ENCODE peak calls at places on chromosomes 11 and 22, in nine cellular contexts. R is GM12865, P is HFF-Myc, U is IMR-90, N is A549, O is colonic mucosa, G is cardiac muscle cell, I is thoracic aorta, S is type B pancreatic cell. V is an unnamed sample.

GRCh38 chr11:102318469-102318868 is 1.2 kb downstream of the BIRC3 start:
- DNase-seq in N (peak; percentile 79), P (no peak), R (peak; percentile 70), S (no peak), O (no peak), G (no peak), I (no peak), U (peak; percentile 48), V (no peak)

GRCh38 chr11:10298342-10298741 is 4.3 kb upstream of the SBF2 start:
- DNase-seq in P (no peak), S (no peak), R (peak; percentile 92), G (peak; percentile 80), O (no peak), N (peak; percentile 36), I (no peak), U (peak; percentile 98), V (no peak)

GRCh38 chr11:100727410-100727809 is 40.3 kb downstream of the ARHGAP42 start:
- DNase-seq in G (peak; percentile 27), I (no peak), R (no peak), N (no peak), U (no peak), O (no peak), P (no peak), S (no peak), V (no peak)

GRCh38 chr11:11961399-11962028 is 46.9 kb downstream of the DKK3 start:
- DNase-seq in U (no peak), S (no peak), O (no peak), G (no peak), R (no peak), P (no peak), I (no peak), N (no peak), V (no peak)

GRCh38 chr11:22792497-22792896 is 37.1 kb downstream of the SVIP start:
- DNase-seq in R (no peak), U (peak; percentile 86), S (no peak), I (no peak), G (peak; percentile 82), P (no peak), N (peak; percentile 69), O (no peak), V (no peak)

GRCh38 chr11:79678780-79679468 is 238.1 kb upstream of the TENM4 start:
- DNase-seq in S (no peak), G (no peak), U (no peak), P (no peak), O (no peak), R (no peak), N (no peak), I (no peak), V (no peak)

GRCh38 chr11:19199766-19200165 is 2.0 kb downstream of the CSRP3 start:
- DNase-seq in S (no peak), P (no peak), G (peak; percentile 33), R (no peak), U (no peak), I (no peak), N (no peak), O (no peak), V (no peak)

GRCh38 chr11:117461396-117462182 is 133.9 kb downstream of the CEP164 start:
- DNase-seq in N (no peak), U (no peak), S (no peak), G (no peak), I (no peak), R (no peak), O (no peak), P (no peak), V (no peak)

GRCh38 chr22:42350373-42350772 is 79.9 kb upstream of the TCF20 start:
- DNase-seq in S (no peak), R (no peak), G (no peak), P (no peak), N (no peak), I (no peak), O (no peak), U (no peak), V (no peak)

GRCh38 chr22:42357634-42358296 is 74.4 kb downstream of the NFAM1 start:
- DNase-seq in P (no peak), S (no peak), N (no peak), I (no peak), O (no peak), R (no peak), G (no peak), U (no peak), V (no peak)

GRCh38 chr22:42357221-42357620 is 75.0 kb downstream of the NFAM1 start:
- DNase-seq in G (no peak), O (no peak), I (no peak), R (no peak), N (no peak), U (no peak), P (no peak), S (no peak), V (no peak)

GRCh38 chr22:42356547-42356946 is 75.7 kb downstream of the NFAM1 start:
- DNase-seq in N (no peak), G (no peak), S (no peak), P (no peak), U (no peak), R (peak; percentile 56), I (no peak), O (no peak), V (no peak)

DNA sequence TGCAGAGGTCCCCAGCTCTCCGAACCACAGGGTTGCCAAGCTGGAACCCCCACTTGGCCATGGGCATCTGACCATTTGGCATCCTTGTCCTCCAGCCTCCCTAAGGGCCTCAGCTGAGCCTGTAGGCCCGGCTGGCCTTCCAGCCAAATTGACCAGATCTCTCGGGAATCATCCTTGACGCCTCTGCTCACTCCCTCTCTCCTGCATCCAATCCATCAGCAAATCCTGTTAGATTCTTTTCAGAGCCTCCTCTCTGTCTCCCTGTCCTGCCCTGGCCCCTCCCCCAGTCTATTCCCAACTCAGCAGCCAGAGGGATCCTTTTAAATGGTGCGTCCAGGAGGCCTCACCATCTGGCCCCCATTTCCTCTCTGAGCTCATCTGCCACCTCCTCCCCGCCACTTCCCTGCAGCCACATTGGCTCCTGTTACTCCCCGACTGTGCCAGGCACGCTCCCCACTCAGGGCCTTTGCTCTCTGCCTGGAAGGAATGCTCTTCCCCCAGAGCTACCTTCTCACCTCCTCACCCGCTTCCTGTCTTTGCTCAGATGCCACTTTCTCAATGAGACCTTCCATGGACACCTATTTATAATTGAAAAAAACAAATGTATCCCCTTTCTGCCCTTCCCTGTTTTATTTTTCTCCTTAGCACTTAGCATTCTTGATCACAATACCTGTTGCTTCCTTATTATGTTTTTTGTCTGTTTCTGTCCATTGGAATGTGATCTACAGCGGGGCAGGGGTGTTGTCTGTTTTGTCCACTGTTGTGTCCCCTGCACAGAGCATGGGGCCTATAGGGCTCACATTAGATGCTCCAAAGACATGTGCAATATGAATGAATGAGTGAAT is 78.1 kb downstream of the NFAM1 start:
- DNase-seq in N (no peak), I (no peak), G (peak; percentile 16), O (no peak), P (peak; percentile 81), S (no peak), U (peak; percentile 13), R (no peak), V (no peak)
- TF ChIP-seq CTCF in N (no peak), I (no peak), G (no peak), O (no peak), P (peak; percentile 52), S (peak; percentile 26), U (no peak), R (no peak), V (no peak)

GRCh38 chr11:1055109-1055703 is 18.7 kb upstream of the MUC6 start:
- DNase-seq in I (no peak), U (no peak), S (no peak), G (no peak), R (no peak), O (no peak), P (no peak), N (no peak), V (no peak)

GRCh38 chr11:1054143-1055108 is 17.9 kb upstream of the MUC6 start:
- DNase-seq in O (peak; percentile 90), P (peak; percentile 14), I (no peak), G (peak; percentile 29), N (peak; percentile 64), S (no peak), R (no peak), U (no peak), V (no peak)

GRCh38 chr11:1051356-1052132 is 15.0 kb upstream of the MUC6 start:
- DNase-seq in R (no peak), G (no peak), O (peak; percentile 39), I (no peak), U (no peak), N (no peak), S (no peak), P (no peak), V (no peak)

GRCh38 chr11:1052133-1053011 is 15.9 kb upstream of the MUC6 start:
- DNase-seq in O (no peak), G (no peak), P (no peak), U (no peak), I (no peak), N (no peak), S (no peak), R (no peak), V (no peak)

GRCh38 chr11:1053121-1053901 is 16.8 kb upstream of the MUC6 start:
- DNase-seq in O (peak; percentile 66), U (no peak), R (no peak), I (no peak), P (no peak), N (no peak), G (peak; percentile 34), S (no peak), V (no peak)
- TF ChIP-seq CTCF in O (no peak), U (no peak), R (no peak), I (no peak), P (no peak), N (no peak), G (peak; percentile 17), S (no peak), V (no peak)

GRCh38 chr11:111917312-111917711 is 1.4 kb upstream of the C11orf52 start:
- DNase-seq in G (no peak), U (no peak), S (no peak), P (no peak), N (no peak), R (no peak), O (no peak), I (no peak), V (no peak)

GRCh38 chr11:111917788-111918187 is 925 bp upstream of the C11orf52 start:
- DNase-seq in S (no peak), R (no peak), I (no peak), N (no peak), U (no peak), G (no peak), P (no peak), O (no peak), V (no peak)

GRCh38 chr11:111916768-111917167 is 1.9 kb upstream of the C11orf52 start:
- DNase-seq in N (no peak), I (no peak), G (no peak), P (no peak), O (no peak), U (no peak), R (no peak), S (no peak), V (no peak)

GRCh38 chr11:111920908-111921307 is 2.2 kb downstream of the C11orf52 start:
- DNase-seq in R (no peak), P (no peak), S (no peak), G (no peak), N (no peak), O (no peak), I (no peak), U (no peak), V (no peak)

GRCh38 chr11:111918390-111919256 is at the start of gene C11orf52:
- DNase-seq in O (peak; percentile 87), R (no peak), N (no peak), G (peak; percentile 60), P (no peak), S (no peak), I (no peak), U (peak; percentile 57), V (peak; percentile 54)
- TF ChIP-seq CTCF in O (no peak), R (no peak), N (no peak), G (no peak), P (no peak), S (no peak), I (no peak), U (no peak), V (peak; percentile 42)

DNA sequence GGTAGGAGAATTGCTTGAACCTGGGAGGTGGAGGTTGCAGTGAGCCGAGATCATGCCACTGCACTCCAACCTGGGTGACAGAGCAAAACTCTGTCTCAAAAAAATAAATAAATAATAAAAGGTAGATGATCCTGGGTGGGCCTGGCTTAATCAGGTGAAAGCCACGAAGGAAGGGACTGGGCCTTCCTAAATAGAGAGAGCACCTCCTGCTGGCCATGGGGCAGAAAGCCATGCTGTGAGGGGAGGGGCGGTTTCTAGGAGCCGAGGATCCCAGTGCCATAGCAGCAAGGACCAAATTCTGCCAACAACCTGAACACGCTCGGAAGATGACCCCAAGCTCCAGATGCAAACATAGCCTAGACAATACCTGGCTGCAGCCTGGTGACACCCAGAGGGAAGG is 24.5 kb upstream of the DGKZ start:
- DNase-seq in S (no peak), N (peak; percentile 51), R (no peak), I (no peak), U (peak; percentile 35), G (peak; percentile 32), O (peak; percentile 52), P (no peak), V (no peak)
- TF ChIP-seq CTCF in S (peak; percentile 37), N (peak; percentile 13), R (peak; percentile 28), I (no peak), U (peak; percentile 50), G (peak; percentile 41), O (no peak), P (peak; percentile 47), V (peak; percentile 17)

V was measured in progenitor cell of endocrine pancreas.